ENCODE peak calls at places on chromosomes 3 and 15, in six cellular contexts. R, N, V, U, A and K are unnamed samples.

GRCh38 chr15:48696627-48697312 is 51.3 kb upstream of the FBN1 start:
- DNase-seq in R (no peak), U (peak; percentile 59), V (no peak), N (no peak), A (no peak), K (peak; percentile 14)

GRCh38 chr3:185283374-185283935 is 29.6 kb upstream of the EHHADH start:
- DNase-seq in V (no peak), N (no peak), R (no peak), A (no peak), U (peak; percentile 34), K (no peak)

GRCh38 chr3:23159929-23160328 is 43.2 kb upstream of the UBE2E2 start:
- DNase-seq in U (peak; percentile 84), R (peak; percentile 31), V (no peak), A (peak; percentile 80), N (no peak), K (no peak)

GRCh38 chr3:46098319-46098761 is 71.1 kb upstream of the XCR1 start:
- DNase-seq in U (peak; percentile 80), A (peak; percentile 61), N (peak; percentile 68), V (no peak), R (no peak), K (peak; percentile 83)

GRCh38 chr3:143443851-143444331 is 324.3 kb downstream of the CHST2 start:
- DNase-seq in N (no peak), V (no peak), A (peak; percentile 93), U (peak; percentile 99), R (peak; percentile 65), K (peak; percentile 79)

GRCh38 chr15:101128696-101129095 is 123.2 kb downstream of the CHSY1 start:
- DNase-seq in U (no peak), R (no peak), A (no peak), V (no peak), N (no peak), K (no peak)

GRCh38 chr15:51731549-51732267 is 5.7 kb downstream of the LYSMD2 start:
- DNase-seq in U (peak; percentile 55), V (no peak), A (peak; percentile 23), R (no peak), N (no peak), K (peak; percentile 93)

GRCh38 chr3:110506890-110507289 is 564.7 kb upstream of the NECTIN3 start:
- DNase-seq in V (no peak), N (no peak), U (no peak), R (no peak), A (no peak), K (no peak)

GRCh38 chr3:113241292-113242033 is 30.1 kb downstream of the BOC start:
- DNase-seq in V (no peak), U (peak; percentile 97), A (no peak), N (no peak), R (no peak), K (no peak)

GRCh38 chr3:127639173-127640030 is 10.4 kb downstream of the PODXL2 start:
- DNase-seq in N (no peak), A (peak; percentile 67), U (peak; percentile 65), R (no peak), V (no peak), K (no peak)

GRCh38 chr15:68589783-68590710 is 11.3 kb downstream of the CORO2B start:
- DNase-seq in U (no peak), V (no peak), N (no peak), A (no peak), R (no peak), K (no peak)

GRCh38 chr15:85482896-85483295 is 102.5 kb downstream of the AKAP13 start:
- DNase-seq in R (no peak), A (peak; percentile 63), N (no peak), V (no peak), U (peak; percentile 45), K (peak; percentile 81)

GRCh38 chr3:172918568-172919296 is 168.2 kb downstream of the ECT2 start:
- DNase-seq in V (no peak), A (no peak), U (no peak), N (no peak), R (no peak), K (no peak)

GRCh38 chr15:58360421-58361090 is 71.2 kb upstream of the LIPC start:
- DNase-seq in A (no peak), R (no peak), U (no peak), V (no peak), N (no peak), K (no peak)

GRCh38 chr15:79978694-79979519 is 7.9 kb upstream of the BCL2A1 start:
- DNase-seq in V (no peak), N (no peak), R (no peak), A (peak; percentile 65), U (peak; percentile 27), K (peak; percentile 81)

GRCh38 chr3:155233213-155233612 is 60.3 kb downstream of the STRIT1 start:
- DNase-seq in R (peak; percentile 33), U (peak; percentile 84), A (peak; percentile 73), N (no peak), V (no peak), K (no peak)

GRCh38 chr3:59771760-59772159 is 721.9 kb upstream of the CFAP20DC start:
- DNase-seq in V (no peak), A (peak; percentile 76), R (peak; percentile 31), U (peak; percentile 83), N (no peak), K (no peak)